ENCODE peak calls at places on chromosomes 11 and 22, in eight cellular contexts. M is astrocyte; V is fibroblast of lung; Y is psoas muscle; X is heart left ventricle; C is CD4-positive, alpha-beta memory T cell; D is colonic mucosa; L is breast epithelium. A is an unnamed sample. For H3K4me1 and H3K27me3, the result is how much of the 10 kb centered on the place peaks cover.

GRCh38 chr11:127106142-127106541 is 105.6 kb upstream of the KIRREL3 start:
- DNase-seq in M (no peak), V (no peak), C (no peak), Y (no peak), D (no peak), L (no peak), X (no peak), A (no peak)

GRCh38 chr22:45784357-45785277 is 113.0 kb downstream of the ATXN10 start:
- DNase-seq in Y (no peak), V (no peak), D (no peak), L (no peak), C (no peak), M (no peak), X (no peak), A (no peak)

GRCh38 chr11:15115686-15116085 is 963 bp downstream of the INSC start:
- DNase-seq in X (no peak), V (no peak), Y (no peak), D (no peak), M (no peak), L (no peak), C (no peak), A (no peak)

GRCh38 chr11:104161751-104162450 is 2.0 kb downstream of the PDGFD start:
- DNase-seq in X (no peak), V (no peak), C (no peak), L (no peak), M (no peak), Y (no peak), D (no peak), A (no peak)

GRCh38 chr11:67024966-67025365 is 2.0 kb downstream of the SYT12 start:
- DNase-seq in L (no peak), Y (no peak), M (no peak), D (no peak), X (no peak), V (no peak), C (no peak), A (no peak)

GRCh38 chr22:32880061-32880460 is 78.6 kb downstream of the TIMP3 start:
- DNase-seq in D (no peak), V (peak), C (no peak), X (no peak), Y (no peak), L (no peak), M (peak), A (no peak)

GRCh38 chr22:17891427-17892167 is 117.3 kb upstream of the BID start:
- DNase-seq in X (no peak), V (no peak), L (no peak), M (no peak), D (peak), Y (peak), C (no peak), A (no peak)

GRCh38 chr22:41971431-41971830 is 2.2 kb downstream of the SEPTIN3 start:
- DNase-seq in M (no peak), D (no peak), X (no peak), C (no peak), L (no peak), V (no peak), Y (no peak), A (no peak)

GRCh38 chr11:4826425-4826824 is 5.3 kb downstream of the OR51F2 start:
- DNase-seq in C (no peak), V (no peak), Y (no peak), M (no peak), D (no peak), L (no peak), X (no peak), A (no peak)

GRCh38 chr11:74147199-74147929 is 23.4 kb downstream of the C2CD3 start:
- DNase-seq in X (no peak), V (peak), Y (no peak), L (no peak), D (no peak), M (peak), C (no peak), A (no peak)

GRCh38 chr11:134142536-134142935 is 73.7 kb downstream of the JAM3 start:
- DNase-seq in L (no peak), M (peak), C (no peak), X (no peak), V (peak), D (no peak), Y (no peak), A (no peak)

GRCh38 chr11:8728566-8728965 is 46.0 kb downstream of the RPL27A start:
- DNase-seq in X (no peak), M (peak), L (no peak), C (no peak), Y (no peak), D (no peak), V (peak), A (no peak)

GRCh38 chr22:28951969-28952521 is 68.7 kb downstream of the ZNRF3 start:
- DNase-seq in L (no peak), Y (no peak), M (peak), X (no peak), V (peak), C (no peak), D (no peak), A (no peak)

GRCh38 chr11:100632970-100633452 is 54.1 kb upstream of the ARHGAP42 start:
- DNase-seq in V (peak), Y (peak), C (no peak), M (peak), X (peak), L (peak), D (peak), A (no peak)

GRCh38 chr11:134741453-134742227 is 329.6 kb upstream of the B3GAT1 start:
- DNase-seq in X (no peak), L (no peak), D (no peak), Y (no peak), M (peak), V (peak), C (no peak), A (peak)

GRCh38 chr11:58567889-58568512 is 7.7 kb downstream of the LPXN start:
- DNase-seq in M (peak), Y (peak), X (no peak), C (peak), D (peak), L (peak), V (peak), A (peak)

GRCh38 chr11:110329441-110329840 is 33.0 kb upstream of the RDX start:
- DNase-seq in C (no peak), L (no peak), D (no peak), V (no peak), M (no peak), Y (no peak), X (no peak), A (no peak)

GRCh38 chr11:18844753-18845367 is 53.3 kb upstream of the PTPN5 start:
- DNase-seq in L (no peak), D (no peak), X (no peak), Y (no peak), M (peak), V (peak), C (peak), A (no peak)

GRCh38 chr11:2806351-2807058 is 79.1 kb downstream of the CDKN1C start:
- DNase-seq in M (no peak), Y (peak), X (peak), V (no peak), D (peak), L (peak), C (no peak), A (peak)

GRCh38 chr11:19919050-19919561 is 206.5 kb downstream of the NAV2 start:
- DNase-seq in V (peak), M (peak), L (peak), X (no peak), C (no peak), D (no peak), Y (no peak), A (no peak)
- H3K4me1 ChIP-seq in V (under half), M (under half), L (under half), X (under half), C (under half), D (under half), Y (under half), A (under half)

GRCh38 chr11:114196994-114197702 is 99.1 kb upstream of the NNMT start:
- DNase-seq in V (peak), M (no peak), Y (no peak), L (no peak), C (no peak), D (no peak), X (no peak), A (peak)

GRCh38 chr11:114193730-114194674 is 102.2 kb upstream of the NNMT start:
- DNase-seq in M (no peak), V (peak), Y (no peak), X (no peak), C (no peak), D (no peak), L (no peak), A (no peak)

GRCh38 chr11:114199051-114199450 is 97.1 kb upstream of the NNMT start:
- DNase-seq in L (no peak), C (no peak), Y (no peak), X (no peak), D (no peak), M (no peak), V (no peak), A (peak)

GRCh38 chr11:114197799-114198500 is 98.2 kb upstream of the NNMT start:
- DNase-seq in M (peak), Y (peak), V (peak), D (no peak), X (peak), C (no peak), L (no peak), A (peak)

DNA sequence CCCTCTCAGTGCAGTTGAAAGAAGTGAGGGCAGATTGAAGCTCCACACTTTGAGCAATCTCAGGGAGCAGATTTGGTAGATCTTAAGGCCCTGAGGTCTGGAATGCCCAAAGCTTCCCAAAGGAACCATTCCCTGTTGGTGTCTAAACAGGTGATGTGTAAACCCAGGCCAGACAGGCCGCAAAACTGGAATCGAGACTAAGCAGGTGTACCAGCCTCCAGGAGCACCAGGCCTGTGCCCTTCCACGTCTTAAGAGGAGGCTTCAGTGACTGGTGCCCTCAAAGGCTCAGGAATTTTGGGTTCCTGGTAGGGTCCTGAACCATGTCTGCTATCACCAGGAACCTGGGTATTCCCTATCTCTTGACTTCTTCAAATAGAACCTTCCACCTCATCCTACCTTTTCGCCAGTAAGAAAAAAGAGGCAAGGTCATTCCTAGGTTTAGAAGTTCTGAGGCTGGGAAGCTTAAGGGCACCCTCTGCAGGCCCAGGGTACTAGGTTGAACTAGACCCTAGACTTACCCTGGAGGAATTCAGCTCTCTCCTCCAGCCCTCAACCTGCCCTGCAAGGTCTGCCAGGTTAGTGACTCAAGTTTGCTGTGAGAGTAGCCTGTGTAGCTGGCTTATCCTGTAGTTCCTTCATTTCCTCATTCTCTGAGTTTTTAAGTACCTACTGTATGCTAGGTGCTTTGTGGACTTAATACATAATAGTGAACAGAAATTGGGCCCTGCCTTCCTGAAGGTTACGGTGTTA is 100.0 kb upstream of the NNMT start:
- DNase-seq in Y (no peak), M (no peak), D (no peak), C (no peak), L (no peak), X (no peak), V (no peak), A (peak)
- H3K27me3 ChIP-seq in Y (under half), M (under half), D (under half), C (under half), L (under half), X (under half), V (under half), A (under half)

GRCh38 chr11:86952933-86953637 is 2.1 kb downstream of the FZD4 start:
- DNase-seq in D (no peak), C (no peak), X (no peak), M (peak), Y (no peak), L (no peak), V (peak), A (no peak)
- H3K4me1 ChIP-seq in D (under half), C (under half), X (under half), M (under half), Y (half or more), L (under half), V (under half), A (half or more)

DNA sequence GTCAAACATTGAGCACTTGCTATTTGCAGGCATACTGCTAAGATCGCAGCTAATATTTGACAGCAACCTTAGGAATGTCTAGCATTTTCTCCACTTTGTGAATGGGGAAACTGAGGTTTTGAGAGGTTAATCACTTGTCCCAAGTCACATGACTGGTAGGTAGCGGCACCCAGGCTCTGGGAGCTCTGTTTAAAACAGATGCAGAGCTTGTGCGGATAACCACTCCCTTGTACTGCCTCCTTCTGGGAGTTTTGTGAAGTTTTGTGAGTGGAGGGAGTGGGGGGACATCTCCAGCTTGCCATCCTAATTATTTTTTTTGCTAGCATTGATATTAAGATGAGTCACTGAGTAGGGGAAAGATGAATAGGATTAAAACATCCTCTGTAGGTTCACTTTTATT is 134.7 kb downstream of the GRIK4 start:
- DNase-seq in X (no peak), C (no peak), L (no peak), D (no peak), Y (no peak), V (no peak), M (no peak), A (peak)
- H3K27me3 ChIP-seq in X (under half), C (under half), L (under half), D (under half), Y (under half), V (under half), M (under half), A (under half)

GRCh38 chr11:128341280-128341679 is 246.1 kb downstream of the ETS1 start:
- DNase-seq in M (no peak), C (peak), L (no peak), V (no peak), Y (no peak), X (no peak), D (no peak), A (no peak)

GRCh38 chr11:128339721-128340271 is 247.6 kb downstream of the ETS1 start:
- DNase-seq in D (no peak), Y (no peak), L (no peak), V (no peak), C (peak), X (no peak), M (no peak), A (no peak)

GRCh38 chr11:128341767-128342318 is 245.5 kb downstream of the ETS1 start:
- DNase-seq in X (no peak), C (peak), V (no peak), M (no peak), L (no peak), Y (no peak), D (no peak), A (no peak)

GRCh38 chr11:128336203-128336602 is 251.2 kb downstream of the ETS1 start:
- DNase-seq in L (no peak), C (no peak), Y (peak), V (peak), D (no peak), X (peak), M (peak), A (peak)

DNA sequence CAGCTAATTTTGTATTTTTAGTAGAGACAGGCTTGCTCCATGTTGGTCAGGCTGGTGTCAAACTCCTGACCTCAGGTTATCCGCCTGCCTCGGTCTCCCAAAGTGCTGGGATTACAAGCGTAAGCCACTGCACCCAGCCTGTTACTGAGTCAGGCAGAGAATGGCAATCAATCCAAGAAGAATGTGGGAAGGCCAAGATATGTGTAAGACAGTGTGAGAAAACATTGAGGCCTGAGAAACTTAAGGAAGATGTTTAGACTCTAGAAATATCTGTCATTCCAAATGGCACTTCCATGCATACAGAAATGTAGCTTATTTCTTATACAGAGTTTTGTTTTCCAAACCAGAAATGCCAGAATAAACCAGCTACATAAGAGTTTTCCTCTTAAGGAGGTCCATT is 248.6 kb downstream of the ETS1 start:
- DNase-seq in D (no peak), X (no peak), C (no peak), L (no peak), V (no peak), Y (no peak), M (no peak), A (no peak)
- H3K4me1 ChIP-seq in D (under half), X (under half), C (half or more), L (under half), V (under half), Y (under half), M (under half), A (under half)

GRCh38 chr22:50465531-50465930 is 9.3 kb downstream of the SBF1 start:
- DNase-seq in C (no peak), L (no peak), Y (no peak), M (no peak), V (no peak), D (no peak), X (no peak), A (no peak)
- H3K27me3 ChIP-seq in C (under half), L (under half), Y (under half), M (under half), V (under half), D (under half), X (under half), A (under half)

GRCh38 chr11:62437616-62438015 is 18.8 kb downstream of the SCGB1A1 start:
- DNase-seq in M (no peak), L (no peak), V (no peak), X (no peak), C (no peak), Y (no peak), D (no peak), A (no peak)
- H3K4me1 ChIP-seq in M (under half), L (under half), V (under half), X (under half), C (under half), Y (under half), D (under half), A (under half)

GRCh38 chr11:27717801-27718229 is 17.6 kb upstream of the BDNF start:
- DNase-seq in M (no peak), D (no peak), X (no peak), V (peak), Y (no peak), L (no peak), C (no peak), A (no peak)

GRCh38 chr11:27718346-27718852 is 18.1 kb upstream of the BDNF start:
- DNase-seq in Y (no peak), D (peak), V (peak), L (no peak), C (no peak), M (peak), X (no peak), A (no peak)

GRCh38 chr11:27716850-27717249 is 16.6 kb upstream of the BDNF start:
- DNase-seq in C (no peak), D (no peak), Y (no peak), L (no peak), V (peak), X (no peak), M (no peak), A (no peak)

GRCh38 chr11:27716216-27716615 is 16.0 kb upstream of the BDNF start:
- DNase-seq in D (no peak), L (no peak), X (no peak), C (no peak), V (peak), M (no peak), Y (no peak), A (no peak)

DNA sequence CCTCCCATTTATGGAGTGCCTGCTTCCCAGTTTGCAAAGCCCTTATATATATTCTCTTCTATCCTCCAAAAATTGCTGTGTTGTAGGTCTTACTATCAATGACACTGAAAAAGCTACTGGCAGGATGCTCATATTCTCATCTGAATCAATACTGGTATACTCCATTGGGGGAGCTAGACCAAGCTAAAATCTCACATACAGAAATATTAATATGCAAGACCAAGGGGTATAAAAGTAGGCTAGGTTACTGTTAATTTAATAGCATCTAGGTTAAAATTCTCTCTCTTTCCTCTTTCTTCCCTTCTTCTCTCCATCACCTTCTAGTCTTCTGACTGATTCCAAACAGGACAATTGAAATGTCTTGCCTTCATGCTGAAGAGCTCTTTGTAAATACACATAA is 17.1 kb upstream of the BDNF start:
- DNase-seq in L (no peak), X (no peak), Y (no peak), M (no peak), D (no peak), V (peak), C (no peak), A (no peak)
- H3K27me3 ChIP-seq in L (under half), X (half or more), Y (under half), M (under half), D (half or more), V (under half), C (under half), A (under half)

GRCh38 chr22:35740616-35741015 is 22.9 kb downstream of the APOL5 start:
- DNase-seq in L (no peak), M (no peak), V (no peak), C (no peak), Y (no peak), X (no peak), D (no peak), A (no peak)
- H3K4me1 ChIP-seq in L (under half), M (under half), V (under half), C (under half), Y (under half), X (under half), D (under half), A (under half)

GRCh38 chr22:27776410-27776958 is 25.1 kb downstream of the MN1 start:
- DNase-seq in C (no peak), Y (peak), X (no peak), D (no peak), M (peak), L (no peak), V (no peak), A (no peak)
- H3K27me3 ChIP-seq in C (under half), Y (under half), X (under half), D (under half), M (under half), L (under half), V (under half), A (under half)